ENCODE peak calls at places on chromosomes 2 and 18, in six cellular contexts. D is H1, M is IMR-90, V is neuronal stem cell, J is H9, I is mesenchymal stem cell. A is an unnamed sample.

GRCh38 chr2:70777450-70777849 is 9.4 kb upstream of the ADD2 start:
- DNase-seq in D (no peak), M (no peak), V (no peak), J (no peak), I (no peak), A (no peak)

GRCh38 chr2:60351321-60351720 is 202.1 kb downstream of the BCL11A start:
- DNase-seq in D (no peak), M (no peak), V (no peak), J (no peak), I (no peak), A (no peak)

GRCh38 chr2:234478121-234478858 is 18.6 kb downstream of the ARL4C start:
- DNase-seq in D (no peak), M (peak), V (no peak), J (no peak), I (no peak), A (no peak)

GRCh38 chr2:158529379-158530110 is 72.8 kb downstream of the PKP4 start:
- DNase-seq in D (no peak), M (peak), V (no peak), J (no peak), I (peak), A (peak)

GRCh38 chr2:113136828-113137775 is 9.7 kb downstream of the IL1RN start:
- DNase-seq in D (no peak), M (peak), V (peak), J (no peak), I (peak), A (peak)

GRCh38 chr18:36314754-36315153 is 17.2 kb downstream of the FHOD3 start:
- DNase-seq in D (no peak), M (peak), V (no peak), J (peak), I (peak), A (no peak)

GRCh38 chr2:31208240-31208639 is 9.1 kb downstream of the CAPN14 start:
- DNase-seq in D (no peak), M (no peak), V (no peak), J (no peak), I (no peak), A (no peak)

GRCh38 chr2:101516833-101517690 is 42.1 kb upstream of the RFX8 start:
- DNase-seq in D (no peak), M (peak), V (no peak), J (no peak), I (peak), A (no peak)

GRCh38 chr18:66344227-66344626 is 259.7 kb downstream of the CDH19 start:
- DNase-seq in D (no peak), M (no peak), V (no peak), J (no peak), I (no peak), A (no peak)

GRCh38 chr2:223591596-223591995 is 10.6 kb downstream of the SCG2 start:
- DNase-seq in D (no peak), M (peak), V (no peak), J (no peak), I (no peak), A (no peak)

GRCh38 chr2:29479566-29479965 is 364.4 kb downstream of the CLIP4 start:
- DNase-seq in D (no peak), M (no peak), V (no peak), J (no peak), I (no peak), A (no peak)

GRCh38 chr2:227154976-227155375 is 9.0 kb downstream of the COL4A4 start:
- DNase-seq in D (no peak), M (peak), V (no peak), J (no peak), I (no peak), A (no peak)

GRCh38 chr2:20454036-20454981 is 7.4 kb downstream of the RHOB start:
- DNase-seq in D (no peak), M (no peak), V (no peak), J (no peak), I (no peak), A (no peak)

GRCh38 chr2:32711219-32711618 is 83.4 kb downstream of the TTC27 start:
- DNase-seq in D (no peak), M (peak), V (no peak), J (no peak), I (peak), A (no peak)

GRCh38 chr2:3659447-3660432 is 1.7 kb downstream of the ALLC start:
- DNase-seq in D (no peak), M (peak), V (no peak), J (no peak), I (peak), A (peak)

GRCh38 chr2:67486041-67486796 is 89.1 kb downstream of the ETAA1 start:
- DNase-seq in D (no peak), M (peak), V (no peak), J (no peak), I (no peak), A (peak)

GRCh38 chr2:147110317-147110716 is 734.5 kb upstream of the ACVR2A start:
- DNase-seq in D (no peak), M (no peak), V (peak), J (no peak), I (no peak), A (no peak)

GRCh38 chr2:149330127-149331022 is at the start of gene LYPD6:
- DNase-seq in D (no peak), M (peak), V (peak), J (peak), I (peak), A (peak)

GRCh38 chr2:26768759-26769500 is 4.8 kb downstream of the SLC35F6 start:
- DNase-seq in D (no peak), M (no peak), V (no peak), J (no peak), I (peak), A (no peak)

GRCh38 chr2:25582079-25582830 is 91.1 kb downstream of the DTNB start:
- DNase-seq in D (no peak), M (no peak), V (no peak), J (no peak), I (no peak), A (no peak)

GRCh38 chr2:173124441-173124840 is 48.8 kb downstream of the MAP3K20 start:
- DNase-seq in D (no peak), M (peak), V (no peak), J (no peak), I (peak), A (no peak)

GRCh38 chr18:53698907-53699306 is 525.6 kb downstream of the MBD2 start:
- DNase-seq in D (no peak), M (no peak), V (peak), J (peak), I (peak), A (peak)

GRCh38 chr2:60550151-60550983 is 3.1 kb downstream of the BCL11A start:
- DNase-seq in D (no peak), M (peak), V (no peak), J (peak), I (peak), A (peak)

GRCh38 chr2:190339394-190339793 is 4.0 kb upstream of the INPP1 start:
- DNase-seq in D (no peak), M (no peak), V (no peak), J (no peak), I (no peak), A (no peak)

GRCh38 chr2:19929226-19929625 is 27.4 kb upstream of the TTC32 start:
- DNase-seq in D (no peak), M (no peak), V (no peak), J (no peak), I (no peak), A (no peak)

GRCh38 chr2:29293830-29294438 is 178.7 kb downstream of the CLIP4 start:
- DNase-seq in D (no peak), M (peak), V (peak), J (peak), I (peak), A (peak)

GRCh38 chr2:112577756-112578155 is 6.7 kb upstream of the CHCHD5 start:
- DNase-seq in D (no peak), M (peak), V (no peak), J (no peak), I (peak), A (peak)

GRCh38 chr2:240412211-240412830 is 23.1 kb upstream of the GPC1 start:
- DNase-seq in D (no peak), M (no peak), V (no peak), J (peak), I (no peak), A (no peak)

GRCh38 chr2:14747447-14747846 is 114.9 kb downstream of the LRATD1 start:
- DNase-seq in D (no peak), M (no peak), V (no peak), J (no peak), I (no peak), A (no peak)

GRCh38 chr2:74945783-74946165 is 12.7 kb upstream of the POLE4 start:
- DNase-seq in D (no peak), M (peak), V (no peak), J (no peak), I (no peak), A (no peak)

GRCh38 chr2:239597216-239597615 is 196.4 kb upstream of the HDAC4 start:
- DNase-seq in D (no peak), M (no peak), V (no peak), J (peak), I (no peak), A (no peak)

GRCh38 chr2:85772841-85773491 is 19.2 kb downstream of the ATOH8 start:
- DNase-seq in D (no peak), M (no peak), V (no peak), J (no peak), I (no peak), A (no peak)
- H3K18ac ChIP-seq in D (no peak), M (peak), V (peak), J (no peak), I (peak), A (no peak)

GRCh38 chr2:165120740-165121467 is 82.9 kb downstream of the SCN3A start:
- DNase-seq in D (no peak), M (no peak), V (no peak), J (no peak), I (peak), A (no peak)

GRCh38 chr2:165126244-165126643 is 77.6 kb downstream of the SCN3A start:
- DNase-seq in D (no peak), M (no peak), V (no peak), J (no peak), I (no peak), A (no peak)

DNA sequence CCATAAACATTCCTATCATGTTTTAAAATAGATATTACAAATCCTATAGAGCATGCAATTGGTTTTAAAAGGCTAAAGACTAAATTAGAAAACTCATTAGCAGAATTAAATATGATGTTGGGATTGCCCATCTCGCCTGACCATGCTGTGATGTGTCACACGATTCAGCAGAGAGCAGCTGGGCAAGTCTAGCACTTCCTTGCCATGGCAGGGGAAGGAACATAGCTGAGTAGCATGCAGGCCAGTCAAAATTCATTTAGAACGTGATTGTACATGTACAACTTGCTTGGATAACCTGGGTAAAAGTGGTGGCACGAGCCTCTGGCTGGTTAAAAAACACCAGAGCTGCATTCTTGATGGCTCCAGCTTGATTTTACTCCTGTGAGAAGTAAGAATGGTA is 81.3 kb downstream of the SCN3A start:
- DNase-seq in D (no peak), M (no peak), V (no peak), J (no peak), I (no peak), A (no peak)
- H2BK15ac ChIP-seq in D (no peak), M (no peak), V (no peak), J (no peak), I (no peak), A (no peak)

DNA sequence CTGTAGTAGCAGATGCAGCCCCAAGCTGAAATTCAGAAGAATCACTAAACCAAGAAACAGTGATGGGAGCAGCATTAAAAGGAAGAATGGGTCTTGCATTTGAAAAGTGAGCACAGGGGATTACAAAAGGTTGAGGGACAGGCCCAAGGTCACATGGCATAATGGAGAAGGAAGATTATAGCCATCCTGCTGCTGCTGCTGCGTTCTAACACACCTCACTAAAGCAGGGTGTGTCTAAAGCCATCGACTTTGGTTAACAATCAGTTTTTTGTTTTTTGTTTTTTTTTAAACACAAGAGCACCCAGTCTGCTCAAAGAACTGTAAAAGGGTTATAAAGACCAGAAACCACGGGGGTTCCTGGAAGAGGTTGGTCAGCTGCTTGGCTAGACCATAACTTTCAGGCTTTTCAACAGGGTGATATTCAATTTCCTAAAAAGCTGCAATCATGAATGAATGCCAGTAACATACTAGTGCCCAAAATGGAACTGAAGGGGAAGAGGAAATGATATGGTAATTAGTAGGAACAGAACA is 102.6 kb downstream of the MYO5B start:
- DNase-seq in D (no peak), M (no peak), V (no peak), J (no peak), I (no peak), A (no peak)
- H3K4ac ChIP-seq in D (no peak), M (no peak), V (no peak), J (no peak), I (no peak), A (no peak)

DNA sequence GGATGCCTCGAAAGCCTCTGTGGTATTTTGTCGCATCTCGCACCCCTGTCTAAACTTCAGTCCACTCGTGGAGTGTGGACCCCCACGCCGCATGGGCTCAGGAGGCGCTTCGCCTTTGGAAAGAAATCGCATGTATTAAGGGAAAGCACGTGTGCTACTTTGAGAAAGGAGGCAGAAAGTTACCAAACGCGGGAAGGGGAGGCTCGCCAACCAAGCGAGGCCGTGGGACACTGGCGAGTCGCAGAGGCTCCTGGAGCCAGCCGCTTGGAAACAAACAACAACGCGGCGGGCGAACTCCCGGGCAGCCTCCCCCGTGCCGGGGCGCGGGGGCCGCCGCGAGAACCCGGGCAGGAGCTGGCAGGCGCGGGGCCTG is 455 bp upstream of the AGAP1 start:
- DNase-seq in D (no peak), M (peak), V (no peak), J (no peak), I (no peak), A (no peak)
- H3K18ac ChIP-seq in D (peak), M (peak), V (peak), J (no peak), I (peak), A (peak)